ENCODE peak calls at places on chromosome 10, in five cellular contexts. One of them, this sample, is unnamed.

GRCh38 chr10:132640326-132641125 is 102.9 kb downstream of the INPP5A start:
- DNase-seq in DND-41: no peak
- DNase-seq in stomach: no peak
- DNase-seq in IMR-90: no peak
- DNase-seq in heart left ventricle: no peak
- DNase-seq in this sample: no peak

GRCh38 chr10:88456730-88457129 is 126.4 kb downstream of the RNLS start:
- DNase-seq in DND-41: no peak
- DNase-seq in stomach: no peak
- DNase-seq in heart left ventricle: no peak
- DNase-seq in IMR-90: peak; percentile 62
- DNase-seq in this sample: no peak

GRCh38 chr10:1737222-1738061 is at the start of gene ADARB2:
- DNase-seq in stomach: peak; percentile 58
- DNase-seq in heart left ventricle: peak; percentile 21
- DNase-seq in DND-41: peak; percentile 17
- DNase-seq in IMR-90: no peak
- DNase-seq in this sample: peak; percentile 87

GRCh38 chr10:114565066-114565465 is 93.0 kb downstream of the ABLIM1 start:
- DNase-seq in stomach: no peak
- DNase-seq in DND-41: no peak
- DNase-seq in IMR-90: peak; percentile 77
- DNase-seq in heart left ventricle: no peak
- DNase-seq in this sample: no peak

GRCh38 chr10:13915710-13916109 is 328.9 kb downstream of the PRPF18 start:
- DNase-seq in stomach: no peak
- DNase-seq in heart left ventricle: no peak
- DNase-seq in DND-41: no peak
- DNase-seq in IMR-90: no peak
- DNase-seq in this sample: no peak

GRCh38 chr10:86481761-86482160 is 39.8 kb downstream of the WAPL start:
- DNase-seq in IMR-90: peak; percentile 4
- DNase-seq in stomach: no peak
- DNase-seq in heart left ventricle: no peak
- DNase-seq in DND-41: no peak
- DNase-seq in this sample: no peak

GRCh38 chr10:99368646-99369045 is 39.5 kb downstream of the CNNM1 start:
- DNase-seq in stomach: no peak
- DNase-seq in DND-41: no peak
- DNase-seq in heart left ventricle: no peak
- DNase-seq in IMR-90: peak; percentile 43
- DNase-seq in this sample: no peak

GRCh38 chr10:57979466-57979865 is 288.2 kb downstream of the IPMK start:
- DNase-seq in DND-41: no peak
- DNase-seq in IMR-90: no peak
- DNase-seq in heart left ventricle: no peak
- DNase-seq in stomach: no peak
- DNase-seq in this sample: no peak

GRCh38 chr10:79192677-79193003 is 123.9 kb downstream of the ZMIZ1 start:
- DNase-seq in stomach: no peak
- DNase-seq in IMR-90: peak; percentile 73
- DNase-seq in DND-41: no peak
- DNase-seq in heart left ventricle: no peak
- DNase-seq in this sample: no peak

GRCh38 chr10:52308251-52309031 is 5.6 kb upstream of the DKK1 start:
- DNase-seq in heart left ventricle: peak; percentile 37
- DNase-seq in stomach: peak; percentile 46
- DNase-seq in IMR-90: peak; percentile 78
- DNase-seq in DND-41: peak; percentile 19
- DNase-seq in this sample: peak; percentile 38

GRCh38 chr10:91975438-91975837 is 51.9 kb downstream of the BTAF1 start:
- DNase-seq in IMR-90: no peak
- DNase-seq in stomach: no peak
- DNase-seq in heart left ventricle: no peak
- DNase-seq in DND-41: no peak
- DNase-seq in this sample: no peak

GRCh38 chr10:58177362-58177947 is 90.2 kb downstream of the IPMK start:
- DNase-seq in DND-41: no peak
- DNase-seq in heart left ventricle: no peak
- DNase-seq in IMR-90: peak; percentile 47
- DNase-seq in stomach: no peak
- DNase-seq in this sample: peak; percentile 7

GRCh38 chr10:76874896-76875295 is 762.7 kb downstream of the KCNMA1 start:
- DNase-seq in DND-41: no peak
- DNase-seq in stomach: no peak
- DNase-seq in IMR-90: no peak
- DNase-seq in heart left ventricle: no peak
- DNase-seq in this sample: no peak

GRCh38 chr10:103568505-103568904 is 75.0 kb downstream of the NEURL1 start:
- DNase-seq in heart left ventricle: no peak
- DNase-seq in stomach: no peak
- DNase-seq in DND-41: no peak
- DNase-seq in IMR-90: no peak
- DNase-seq in this sample: no peak

GRCh38 chr10:62778125-62778524 is 26.4 kb upstream of the ADO start:
- DNase-seq in DND-41: no peak
- DNase-seq in heart left ventricle: no peak
- DNase-seq in IMR-90: no peak
- DNase-seq in stomach: no peak
- DNase-seq in this sample: no peak

GRCh38 chr10:109961181-109962001 is 38.1 kb upstream of the XPNPEP1 start:
- DNase-seq in DND-41: no peak
- DNase-seq in stomach: no peak
- DNase-seq in IMR-90: peak; percentile 69
- DNase-seq in heart left ventricle: no peak
- DNase-seq in this sample: no peak

GRCh38 chr10:86649471-86650150 is 4.7 kb upstream of the OPN4 start:
- DNase-seq in heart left ventricle: no peak
- DNase-seq in DND-41: no peak
- DNase-seq in IMR-90: no peak
- DNase-seq in stomach: peak; percentile 11
- DNase-seq in this sample: no peak

GRCh38 chr10:35412900-35413491 is 76.7 kb downstream of the CCNY start:
- DNase-seq in heart left ventricle: no peak
- DNase-seq in IMR-90: peak; percentile 61
- DNase-seq in DND-41: no peak
- DNase-seq in stomach: no peak
- DNase-seq in this sample: no peak

GRCh38 chr10:72250666-72251065 is 23.1 kb upstream of the DDIT4 start:
- DNase-seq in heart left ventricle: peak; percentile 41
- DNase-seq in stomach: peak; percentile 43
- DNase-seq in DND-41: no peak
- DNase-seq in IMR-90: peak; percentile 82
- DNase-seq in this sample: no peak

GRCh38 chr10:110430369-110431273 is 67.1 kb upstream of the DUSP5 start:
- DNase-seq in DND-41: no peak
- DNase-seq in heart left ventricle: no peak
- DNase-seq in IMR-90: no peak
- DNase-seq in stomach: peak; percentile 68
- DNase-seq in this sample: no peak

GRCh38 chr10:114306116-114306973 is 67.3 kb downstream of the VWA2 start:
- DNase-seq in heart left ventricle: no peak
- DNase-seq in stomach: no peak
- DNase-seq in DND-41: no peak
- DNase-seq in IMR-90: peak; percentile 94
- DNase-seq in this sample: no peak

GRCh38 chr10:100518761-100519241 is 860 bp downstream of the SEC31B start:
- DNase-seq in heart left ventricle: peak; percentile 46
- DNase-seq in IMR-90: peak; percentile 70
- DNase-seq in DND-41: peak; percentile 75
- DNase-seq in stomach: peak; percentile 79
- DNase-seq in this sample: no peak

GRCh38 chr10:127990846-127991542 is 84.1 kb downstream of the PTPRE start:
- DNase-seq in heart left ventricle: no peak
- DNase-seq in IMR-90: peak; percentile 76
- DNase-seq in stomach: no peak
- DNase-seq in DND-41: no peak
- DNase-seq in this sample: no peak

GRCh38 chr10:35025916-35026315 is 64.2 kb downstream of the CUL2 start:
- DNase-seq in DND-41: no peak
- DNase-seq in stomach: no peak
- DNase-seq in heart left ventricle: no peak
- DNase-seq in IMR-90: peak; percentile 78
- DNase-seq in this sample: no peak

GRCh38 chr10:127440371-127440770 is 108.7 kb upstream of the NPS start:
- DNase-seq in IMR-90: no peak
- DNase-seq in heart left ventricle: no peak
- DNase-seq in DND-41: no peak
- DNase-seq in stomach: no peak
- DNase-seq in this sample: no peak

GRCh38 chr10:59124187-59124586 is 52.3 kb upstream of the PHYHIPL start:
- DNase-seq in stomach: no peak
- DNase-seq in IMR-90: no peak
- DNase-seq in DND-41: no peak
- DNase-seq in heart left ventricle: no peak
- DNase-seq in this sample: no peak

GRCh38 chr10:130073912-130074311 is 36.7 kb downstream of the C10orf143 start:
- DNase-seq in heart left ventricle: no peak
- DNase-seq in IMR-90: no peak
- DNase-seq in stomach: no peak
- DNase-seq in DND-41: no peak
- DNase-seq in this sample: no peak

GRCh38 chr10:49161411-49161997 is 26.7 kb downstream of the TMEM273 start:
- DNase-seq in IMR-90: peak; percentile 83
- DNase-seq in DND-41: no peak
- DNase-seq in heart left ventricle: no peak
- DNase-seq in stomach: no peak
- DNase-seq in this sample: no peak

GRCh38 chr10:84291389-84291788 is 37.0 kb upstream of the CCSER2 start:
- DNase-seq in heart left ventricle: no peak
- DNase-seq in stomach: no peak
- DNase-seq in DND-41: peak; percentile 71
- DNase-seq in IMR-90: peak; percentile 78
- DNase-seq in this sample: no peak

GRCh38 chr10:89043052-89043451 is 52.5 kb downstream of the FAS start:
- DNase-seq in DND-41: no peak
- DNase-seq in stomach: no peak
- DNase-seq in IMR-90: no peak
- DNase-seq in heart left ventricle: no peak
- DNase-seq in this sample: no peak

GRCh38 chr10:70528726-70529362 is 50.3 kb downstream of the PALD1 start:
- DNase-seq in heart left ventricle: no peak
- DNase-seq in DND-41: no peak
- DNase-seq in IMR-90: peak; percentile 65
- DNase-seq in stomach: no peak
- DNase-seq in this sample: no peak

DNA sequence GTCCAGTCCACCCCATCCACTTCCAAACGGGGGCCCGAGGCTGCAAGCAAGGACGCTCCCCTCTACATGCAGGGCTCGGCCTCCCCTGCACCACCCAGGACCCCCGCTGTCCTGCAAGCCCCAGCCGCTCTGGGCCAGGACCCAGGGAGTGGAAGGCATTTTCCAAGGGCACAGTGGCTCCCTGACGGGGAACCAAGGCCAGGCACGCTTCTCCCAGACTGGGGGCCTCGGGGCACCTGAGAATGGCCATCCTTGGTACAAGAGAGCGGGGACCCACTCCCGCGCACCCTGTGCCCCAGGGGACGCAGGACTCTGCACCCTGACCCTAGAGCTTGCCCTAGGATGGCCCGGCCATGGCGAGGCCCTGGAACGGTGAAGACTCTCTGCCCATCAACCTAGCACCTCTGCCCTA is 545 bp upstream of the AKR1E2 start:
- DNase-seq in DND-41: no peak
- DNase-seq in heart left ventricle: no peak
- DNase-seq in stomach: no peak
- DNase-seq in IMR-90: no peak
- DNase-seq in this sample: no peak
- H3K4me3 ChIP-seq in DND-41: no peak overlapping the region
- H3K4me3 ChIP-seq in heart left ventricle: peak overlapping the region; percentile 45
- H3K4me3 ChIP-seq in stomach: peak overlapping the region; percentile 51
- H3K4me3 ChIP-seq in IMR-90: no peak overlapping the region
- H3K4me3 ChIP-seq in this sample: no peak overlapping the region

DNA sequence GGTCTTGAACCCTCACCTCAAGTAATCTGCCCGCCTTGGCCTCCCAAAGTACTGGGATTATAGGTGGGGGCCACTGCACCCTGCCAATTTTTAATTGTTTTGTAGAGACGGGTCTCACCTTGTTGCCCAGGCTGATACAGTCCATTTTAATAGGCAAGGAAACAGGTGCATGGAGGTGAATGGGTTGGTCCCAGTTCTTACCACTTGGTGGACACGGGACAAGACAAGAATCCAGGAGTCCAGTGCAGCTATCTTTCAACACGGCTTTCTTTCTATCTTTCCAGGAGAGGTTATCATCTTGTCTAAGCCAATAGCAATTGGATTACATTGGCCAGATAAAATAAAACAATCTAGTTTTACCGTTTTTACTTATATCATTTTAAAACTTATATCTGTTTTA is 23.8 kb downstream of the TCF7L2 start:
- DNase-seq in heart left ventricle: no peak
- DNase-seq in IMR-90: no peak
- DNase-seq in DND-41: no peak
- DNase-seq in stomach: no peak
- DNase-seq in this sample: no peak
- TF ChIP-seq CTCF in heart left ventricle: no peak
- TF ChIP-seq CTCF in IMR-90: no peak
- TF ChIP-seq CTCF in DND-41: no peak
- TF ChIP-seq CTCF in stomach: no peak
- TF ChIP-seq CTCF in this sample: no peak

GRCh38 chr10:22341936-22342222 is 3.4 kb upstream of the SPAG6 start:
- DNase-seq in DND-41: no peak
- DNase-seq in IMR-90: no peak
- DNase-seq in stomach: no peak
- DNase-seq in heart left ventricle: no peak
- DNase-seq in this sample: no peak
- H3K4me3 ChIP-seq in DND-41: no peak overlapping the region
- H3K4me3 ChIP-seq in IMR-90: no peak overlapping the region
- H3K4me3 ChIP-seq in stomach: no peak overlapping the region
- H3K4me3 ChIP-seq in heart left ventricle: no peak overlapping the region
- H3K4me3 ChIP-seq in this sample: no peak overlapping the region

DNA sequence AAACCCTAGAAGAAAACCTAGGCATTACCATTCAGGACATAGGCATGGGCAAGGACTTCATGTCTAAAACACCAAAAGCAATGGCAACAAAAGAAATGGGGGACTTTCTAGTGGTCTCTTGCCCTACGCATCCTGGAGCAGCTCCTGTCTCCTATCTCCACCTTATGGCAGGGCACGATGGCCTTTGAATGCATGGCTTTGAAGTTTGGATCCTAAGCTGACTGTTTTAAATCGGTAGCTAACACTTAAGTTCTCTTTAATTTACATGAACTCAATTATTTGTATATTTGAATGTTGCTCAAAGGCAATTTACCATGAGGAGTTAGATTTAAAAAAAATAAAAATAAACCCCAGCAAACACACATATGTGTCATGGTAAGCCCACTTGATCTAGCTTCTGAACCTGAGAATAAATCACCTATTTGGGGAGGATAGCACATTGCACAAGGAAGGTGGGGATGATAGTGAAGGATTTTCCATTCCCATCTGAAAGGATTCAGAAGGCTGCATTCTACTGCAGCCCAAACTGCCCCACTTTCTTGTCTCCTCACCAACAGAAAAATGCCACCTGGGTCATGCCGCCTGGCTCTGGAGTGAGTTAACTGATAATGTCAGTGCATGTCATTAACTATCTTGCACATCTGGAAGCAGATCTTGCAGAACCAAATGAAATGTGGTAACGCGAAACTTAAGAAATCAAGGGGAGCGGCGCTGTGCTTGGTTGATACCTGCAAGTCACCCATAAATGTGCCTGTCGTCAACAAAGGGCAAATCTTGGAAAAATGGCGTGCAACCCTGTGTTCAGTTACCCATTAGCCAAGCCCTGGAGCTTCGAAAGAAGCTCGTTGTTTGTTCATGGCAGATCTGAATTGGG is 12.4 kb downstream of the KLF6 start:
- DNase-seq in DND-41: no peak
- DNase-seq in heart left ventricle: no peak
- DNase-seq in stomach: no peak
- DNase-seq in IMR-90: peak; percentile 33
- DNase-seq in this sample: no peak
- TF ChIP-seq CTCF in DND-41: no peak
- TF ChIP-seq CTCF in heart left ventricle: no peak
- TF ChIP-seq CTCF in stomach: no peak
- TF ChIP-seq CTCF in IMR-90: no peak
- TF ChIP-seq CTCF in this sample: no peak